ENCODE peak calls at places on chromosome 6, in ten cellular contexts. D, K, T, F, I, V, R, G, P and Y are unnamed samples.

GRCh38 chr6:114033606-114034005 is 62.7 kb upstream of the HDAC2 start:
- DNase-seq in D (no peak), K (no peak), T (no peak), F (peak; percentile 7), I (no peak), V (no peak), R (no peak), G (no peak), P (no peak), Y (no peak)

GRCh38 chr6:15841937-15842698 is 179.3 kb upstream of the DTNBP1 start:
- DNase-seq in D (no peak), K (no peak), T (no peak), F (no peak), I (no peak), V (peak; percentile 25), R (no peak), G (no peak), P (no peak), Y (no peak)

GRCh38 chr6:133132583-133132982 is 108.6 kb upstream of the EYA4 start:
- DNase-seq in D (no peak), K (no peak), T (no peak), F (no peak), I (no peak), V (no peak), R (no peak), G (no peak), P (no peak), Y (no peak)

GRCh38 chr6:122996797-122997520 is 924 bp downstream of the CLVS2 start:
- DNase-seq in D (no peak), K (no peak), T (no peak), F (no peak), I (no peak), V (no peak), R (no peak), G (no peak), P (no peak), Y (no peak)

GRCh38 chr6:33577106-33577535 is 3.0 kb downstream of the BAK1 start:
- DNase-seq in D (no peak), K (no peak), T (no peak), F (peak; percentile 43), I (peak; percentile 97), V (peak; percentile 27), R (no peak), G (no peak), P (no peak), Y (no peak)

GRCh38 chr6:123802697-123803455 is 789 bp upstream of the NKAIN2 start:
- DNase-seq in D (peak; percentile 71), K (no peak), T (peak; percentile 57), F (peak; percentile 71), I (peak; percentile 75), V (peak; percentile 74), R (peak; percentile 82), G (peak; percentile 45), P (peak; percentile 79), Y (peak; percentile 54)

GRCh38 chr6:122913558-122913957 is 82.5 kb upstream of the CLVS2 start:
- DNase-seq in D (no peak), K (no peak), T (no peak), F (no peak), I (no peak), V (no peak), R (no peak), G (no peak), P (no peak), Y (no peak)

GRCh38 chr6:46281110-46281509 is 110.3 kb upstream of the ENPP5 start:
- DNase-seq in D (no peak), K (no peak), T (no peak), F (no peak), I (no peak), V (no peak), R (no peak), G (no peak), P (no peak), Y (no peak)

GRCh38 chr6:109393882-109394281 is 11.6 kb upstream of the CD164 start:
- DNase-seq in D (no peak), K (no peak), T (no peak), F (peak; percentile 56), I (no peak), V (no peak), R (no peak), G (no peak), P (no peak), Y (no peak)

GRCh38 chr6:39218868-39219567 is 10.3 kb downstream of the KCNK5 start:
- DNase-seq in D (no peak), K (no peak), T (no peak), F (no peak), I (peak; percentile 70), V (no peak), R (no peak), G (no peak), P (no peak), Y (peak; percentile 24)

GRCh38 chr6:132359891-132360290 is 41.4 kb downstream of the MOXD1 start:
- DNase-seq in D (no peak), K (no peak), T (no peak), F (no peak), I (no peak), V (no peak), R (no peak), G (no peak), P (no peak), Y (no peak)

GRCh38 chr6:101543796-101544195 is 150.3 kb downstream of the GRIK2 start:
- DNase-seq in D (no peak), K (no peak), T (no peak), F (no peak), I (no peak), V (no peak), R (peak; percentile 4), G (no peak), P (no peak), Y (no peak)

GRCh38 chr6:20306491-20306890 is 94.2 kb upstream of the MBOAT1 start:
- DNase-seq in D (no peak), K (no peak), T (no peak), F (peak; percentile 8), I (no peak), V (no peak), R (no peak), G (no peak), P (no peak), Y (no peak)

GRCh38 chr6:119308994-119309657 is 40.4 kb downstream of the MAN1A1 start:
- DNase-seq in D (no peak), K (no peak), T (peak; percentile 51), F (no peak), I (no peak), V (no peak), R (no peak), G (no peak), P (no peak), Y (no peak)

GRCh38 chr6:37622639-37623038 is 75.0 kb downstream of the MDGA1 start:
- DNase-seq in D (no peak), K (no peak), T (no peak), F (peak; percentile 20), I (peak; percentile 25), V (peak; percentile 48), R (no peak), G (no peak), P (peak; percentile 29), Y (peak; percentile 13)

GRCh38 chr6:103800131-103800670 is 1059.5 kb downstream of the HACE1 start:
- DNase-seq in D (no peak), K (no peak), T (no peak), F (no peak), I (no peak), V (no peak), R (no peak), G (no peak), P (no peak), Y (no peak)

GRCh38 chr6:117829594-117830319 is 77.3 kb upstream of the SLC35F1 start:
- DNase-seq in D (no peak), K (peak; percentile 24), T (peak; percentile 44), F (peak; percentile 47), I (peak; percentile 36), V (peak; percentile 63), R (no peak), G (no peak), P (no peak), Y (no peak)

GRCh38 chr6:155328539-155329459 is 14.5 kb upstream of the TFB1M start:
- DNase-seq in D (no peak), K (no peak), T (peak; percentile 100), F (peak; percentile 15), I (no peak), V (no peak), R (no peak), G (no peak), P (no peak), Y (no peak)

GRCh38 chr6:8556370-8557018 is 121.1 kb upstream of the SLC35B3 start:
- DNase-seq in D (no peak), K (no peak), T (peak; percentile 35), F (peak; percentile 84), I (no peak), V (peak; percentile 20), R (peak; percentile 40), G (no peak), P (no peak), Y (no peak)

GRCh38 chr6:41551086-41551702 is 5.0 kb downstream of the FOXP4 start:
- DNase-seq in D (no peak), K (no peak), T (no peak), F (no peak), I (no peak), V (no peak), R (no peak), G (no peak), P (no peak), Y (no peak)

GRCh38 chr6:75084872-75085381 is 120.9 kb downstream of the COL12A1 start:
- DNase-seq in D (no peak), K (no peak), T (peak; percentile 3), F (no peak), I (no peak), V (no peak), R (no peak), G (no peak), P (no peak), Y (no peak)

GRCh38 chr6:4804095-4804494 is 27.9 kb downstream of the CDYL start:
- DNase-seq in D (no peak), K (no peak), T (peak; percentile 34), F (peak; percentile 38), I (no peak), V (peak; percentile 94), R (no peak), G (no peak), P (no peak), Y (no peak)

GRCh38 chr6:168101201-168102092 is 22.4 kb upstream of the FRMD1 start:
- DNase-seq in D (no peak), K (no peak), T (no peak), F (no peak), I (no peak), V (no peak), R (no peak), G (no peak), P (no peak), Y (no peak)

GRCh38 chr6:10558575-10558974 is 37.4 kb downstream of the GCNT2 start:
- DNase-seq in D (peak; percentile 12), K (no peak), T (no peak), F (no peak), I (no peak), V (peak; percentile 62), R (peak; percentile 1), G (no peak), P (no peak), Y (no peak)

GRCh38 chr6:31498748-31499147 is 803 bp downstream of the MICB start:
- DNase-seq in D (no peak), K (no peak), T (no peak), F (peak; percentile 31), I (no peak), V (no peak), R (no peak), G (no peak), P (no peak), Y (no peak)

GRCh38 chr6:107550241-107550840 is 60.4 kb downstream of the SOBP start:
- DNase-seq in D (no peak), K (no peak), T (no peak), F (no peak), I (peak; percentile 46), V (no peak), R (no peak), G (no peak), P (no peak), Y (peak; percentile 87)

GRCh38 chr6:106894978-106895702 is 79.4 kb downstream of the CD24 start:
- DNase-seq in D (no peak), K (no peak), T (peak; percentile 50), F (peak; percentile 34), I (no peak), V (no peak), R (no peak), G (no peak), P (no peak), Y (peak; percentile 20)

GRCh38 chr6:110105296-110105695 is 74.2 kb downstream of the WASF1 start:
- DNase-seq in D (no peak), K (no peak), T (no peak), F (no peak), I (no peak), V (no peak), R (no peak), G (no peak), P (no peak), Y (no peak)